ENCODE peak calls at places on chromosomes 1 and 21, in four cellular contexts. S is glutamatergic neuron, F is T-helper 1 cell, Y is stromal cell of bone marrow. N is an unnamed sample.

GRCh38 chr21:44847261-44848056 is 26.0 kb downstream of the PTTG1IP start:
- DNase-seq in S (no peak), F (no peak), Y (no peak), N (no peak)

GRCh38 chr1:22275211-22275610 is 132.3 kb upstream of the WNT4 start:
- DNase-seq in S (no peak), F (no peak), Y (no peak), N (no peak)

GRCh38 chr1:44377925-44378784 is 23.1 kb upstream of the ERI3 start:
- DNase-seq in S (peak; percentile 39), F (peak; percentile 15), Y (peak; percentile 28), N (peak; percentile 6)

GRCh38 chr21:34811368-34811767 is 142.6 kb downstream of the CLIC6 start:
- DNase-seq in S (no peak), F (no peak), Y (no peak), N (no peak)

GRCh38 chr21:44453120-44453519 is 2.2 kb upstream of the LRRC3 start:
- DNase-seq in S (no peak), F (no peak), Y (no peak), N (no peak)

GRCh38 chr1:99407018-99407417 is 142.7 kb downstream of the PLPPR4 start:
- DNase-seq in S (no peak), F (no peak), Y (no peak), N (no peak)

GRCh38 chr1:32438136-32438535 is 26.7 kb upstream of the ZBTB8B start:
- DNase-seq in S (no peak), F (no peak), Y (no peak), N (no peak)

GRCh38 chr1:69290266-69290665 is 277.5 kb upstream of the LRRC7 start:
- DNase-seq in S (no peak), F (no peak), Y (peak; percentile 16), N (no peak)

GRCh38 chr1:178055779-178056471 is 38.0 kb upstream of the RASAL2 start:
- DNase-seq in S (no peak), F (no peak), Y (no peak), N (no peak)

N was measured in GOT3.